ENCODE peak calls at places on chromosomes 11 and 22, in nine cellular contexts. Y, V, E, F, N, K, R, Z and C are unnamed samples.

GRCh38 chr11:56196705-56197104 is 20.3 kb downstream of the OR5J2 start:
- DNase-seq in V (no peak), R (no peak), F (no peak), Y (no peak), K (no peak), E (no peak), Z (no peak), N (no peak), C (no peak)

GRCh38 chr11:37504925-37505324 is 906.9 kb upstream of the RAG2 start:
- DNase-seq in V (peak; percentile 84), Y (peak; percentile 96), K (no peak), F (peak; percentile 73), R (peak; percentile 73), N (no peak), Z (no peak), E (no peak), C (no peak)

GRCh38 chr11:66639066-66639813 is 737 bp downstream of the RBM4 start:
- DNase-seq in K (no peak), V (peak; percentile 67), R (no peak), Y (peak; percentile 62), N (no peak), Z (no peak), E (no peak), F (peak; percentile 59), C (no peak)

GRCh38 chr11:130131957-130132850 is 27.4 kb upstream of the ST14 start:
- DNase-seq in Z (no peak), Y (peak; percentile 81), K (no peak), F (peak; percentile 81), V (peak; percentile 83), N (peak; percentile 34), E (peak; percentile 33), R (no peak), C (no peak)

GRCh38 chr11:128664286-128664685 is 29.6 kb upstream of the FLI1 start:
- DNase-seq in Z (no peak), V (no peak), N (no peak), R (no peak), K (no peak), Y (no peak), F (no peak), E (no peak), C (no peak)

GRCh38 chr11:119320593-119321524 is 3.9 kb upstream of the MCAM start:
- DNase-seq in E (no peak), Z (peak; percentile 75), Y (peak; percentile 31), V (peak; percentile 72), R (no peak), F (peak; percentile 58), K (no peak), N (peak; percentile 59), C (no peak)

GRCh38 chr11:123493393-123494063 is 63.5 kb downstream of the GRAMD1B start:
- DNase-seq in F (no peak), E (no peak), Z (no peak), V (no peak), Y (no peak), K (no peak), R (no peak), N (no peak), C (no peak)

GRCh38 chr11:122633219-122633829 is 22.2 kb upstream of the UBASH3B start:
- DNase-seq in N (no peak), R (no peak), F (peak; percentile 78), K (no peak), V (peak; percentile 88), Y (peak; percentile 78), E (no peak), Z (no peak), C (no peak)

GRCh38 chr11:65279713-65280459 is 18.1 kb downstream of the POLA2 start:
- DNase-seq in F (peak; percentile 97), E (no peak), R (peak; percentile 91), Z (no peak), V (peak; percentile 96), N (no peak), K (no peak), Y (peak; percentile 99), C (no peak)

GRCh38 chr22:34416321-34416900 is 496.1 kb upstream of the LARGE1 start:
- DNase-seq in E (no peak), N (no peak), F (no peak), Y (no peak), V (no peak), Z (no peak), K (no peak), R (no peak), C (no peak)

GRCh38 chr11:123381817-123382554 is 48.1 kb upstream of the GRAMD1B start:
- DNase-seq in V (no peak), Z (no peak), Y (no peak), N (no peak), K (no peak), E (no peak), F (no peak), R (no peak), C (no peak)

GRCh38 chr11:45414082-45414481 is 127.9 kb upstream of the SYT13 start:
- DNase-seq in F (no peak), K (no peak), N (no peak), Y (no peak), E (no peak), V (no peak), Z (no peak), R (no peak), C (no peak)

GRCh38 chr22:44133901-44134511 is 46.7 kb upstream of the PARVG start:
- DNase-seq in F (peak; percentile 18), R (no peak), Y (peak; percentile 85), Z (peak; percentile 46), V (peak; percentile 86), N (no peak), K (no peak), E (no peak), C (no peak)

GRCh38 chr11:73404048-73404447 is 27.8 kb downstream of the RELT start:
- DNase-seq in N (peak; percentile 42), Z (peak; percentile 77), E (no peak), V (peak; percentile 85), F (peak; percentile 72), R (no peak), Y (peak; percentile 49), K (no peak), C (no peak)

GRCh38 chr11:7592706-7593105 is 78.9 kb downstream of the PPFIBP2 start:
- DNase-seq in F (peak; percentile 83), R (no peak), Y (peak; percentile 85), V (peak; percentile 51), N (no peak), K (peak; percentile 67), E (no peak), Z (peak; percentile 88), C (no peak)

GRCh38 chr11:100403817-100404216 is 283.3 kb upstream of the ARHGAP42 start:
- DNase-seq in K (no peak), N (no peak), R (peak; percentile 12), V (peak; percentile 86), Z (no peak), Y (peak; percentile 28), E (no peak), F (peak; percentile 46), C (no peak)

GRCh38 chr11:16785520-16786128 is 47.2 kb downstream of the C11orf58 start:
- DNase-seq in Y (peak; percentile 83), V (peak; percentile 89), E (peak; percentile 27), R (no peak), N (peak; percentile 78), Z (peak; percentile 81), F (peak; percentile 83), K (peak; percentile 77), C (no peak)

GRCh38 chr22:50001388-50002231 is 11.0 kb downstream of the IL17REL start:
- DNase-seq in N (no peak), V (no peak), E (no peak), Z (no peak), K (no peak), F (no peak), R (no peak), Y (no peak), C (no peak)

GRCh38 chr11:66542362-66542761 is 3.5 kb downstream of the ZDHHC24 start:
- DNase-seq in F (peak; percentile 20), N (no peak), K (no peak), R (no peak), V (no peak), E (no peak), Z (no peak), Y (peak; percentile 57), C (no peak)

GRCh38 chr22:42885446-42885845 is 28.4 kb upstream of the ARFGAP3 start:
- DNase-seq in V (peak; percentile 31), Y (peak; percentile 13), F (no peak), N (no peak), R (no peak), K (no peak), Z (no peak), E (no peak), C (no peak)

GRCh38 chr22:35821654-35822053 is 104.0 kb downstream of the APOL5 start:
- DNase-seq in V (no peak), N (no peak), Y (no peak), E (no peak), Z (no peak), K (no peak), F (no peak), R (no peak), C (no peak)
- TF ChIP-seq CTCF in V (no peak), N (no peak), Y (no peak), E (no peak), Z (no peak), K (no peak), F (no peak), R (no peak), C (no peak)

DNA sequence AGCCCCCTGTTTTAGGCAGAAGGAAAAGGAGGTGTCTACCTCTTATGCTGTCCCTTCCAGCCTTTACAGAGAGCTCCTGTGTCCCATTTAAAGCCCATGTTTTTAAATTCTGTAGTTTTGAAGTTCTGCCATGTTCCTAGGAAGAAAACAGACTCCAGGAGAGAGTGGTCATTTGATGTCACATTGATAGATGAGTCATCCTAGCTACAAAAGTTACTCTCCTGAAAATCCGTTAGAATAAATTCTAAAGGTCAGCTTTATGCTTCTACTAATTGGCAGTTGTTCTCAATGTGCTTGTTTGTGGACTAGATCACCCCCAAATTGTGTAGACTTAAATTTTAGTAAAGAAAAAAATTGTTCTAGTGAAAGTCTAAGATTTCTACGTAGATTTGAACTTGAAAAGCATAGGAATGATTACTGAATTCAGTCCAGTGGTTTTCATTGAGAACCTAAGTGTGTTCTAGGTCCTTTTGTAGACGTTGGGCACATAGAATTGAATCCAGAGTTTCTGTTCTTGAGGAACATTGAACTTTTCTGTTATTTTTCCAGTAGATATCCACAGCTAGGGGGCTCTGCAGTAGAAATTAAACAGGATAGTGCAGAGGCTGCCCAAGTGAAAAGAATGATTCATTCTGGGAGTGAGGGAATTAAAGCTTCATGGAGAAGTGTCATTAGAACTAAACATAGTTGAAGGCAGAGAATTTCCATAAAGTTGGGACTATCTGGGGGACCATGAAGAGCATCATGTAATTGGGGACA is 140.6 kb upstream of the RASSF10 start:
- DNase-seq in K (no peak), F (no peak), V (peak; percentile 57), E (no peak), R (no peak), Y (peak; percentile 39), Z (no peak), N (no peak), C (no peak)
- TF ChIP-seq CTCF in K (no peak), F (peak; percentile 45), V (peak; percentile 44), E (no peak), R (peak; percentile 0), Y (peak; percentile 38), Z (no peak), N (no peak), C (peak; percentile 45)

GRCh38 chr11:898160-898517 is 12.5 kb downstream of the CHID1 start:
- DNase-seq in R (no peak), N (no peak), V (peak; percentile 56), K (no peak), E (no peak), Z (no peak), Y (peak; percentile 21), F (peak; percentile 41), C (no peak)
- TF ChIP-seq CTCF in R (peak; percentile 49), N (peak; percentile 44), V (peak; percentile 60), K (no peak), E (no peak), Z (no peak), Y (peak; percentile 45), F (peak; percentile 37), C (peak; percentile 47)

GRCh38 chr11:125164422-125165110 is at the start of gene PKNOX2:
- DNase-seq in Y (peak; percentile 84), K (peak; percentile 30), E (peak; percentile 54), N (peak; percentile 88), V (peak; percentile 85), Z (peak; percentile 82), R (no peak), F (peak; percentile 78), C (peak; percentile 97)
- TF ChIP-seq CTCF in Y (peak; percentile 74), K (no peak), E (peak; percentile 40), N (peak; percentile 72), V (peak; percentile 64), Z (no peak), R (peak; percentile 89), F (peak; percentile 38), C (peak; percentile 80)